ENCODE peak calls at places on chromosomes 3 and 15, in nine cellular contexts. D is A549, R is HepG2, M is GM23338, K is SK-N-SH, F is HCT116, U is GM12878, E is Panc1, V is K562. W is an unnamed sample.

GRCh38 chr3:106083207-106083606 is 214.4 kb upstream of the CBLB start:
- DNase-seq in D (no peak), R (no peak), M (no peak), K (no peak), F (no peak), U (no peak), E (no peak), V (no peak), W (no peak)

GRCh38 chr3:51670711-51671089 is 352 bp upstream of the TEX264 start:
- DNase-seq in D (no peak), R (no peak), M (no peak), K (no peak), F (no peak), U (no peak), E (no peak), V (no peak), W (peak)

GRCh38 chr3:20215636-20216035 is 29.6 kb upstream of the SGO1 start:
- DNase-seq in D (no peak), R (no peak), M (no peak), K (no peak), F (no peak), U (no peak), E (no peak), V (no peak), W (no peak)

GRCh38 chr3:23385327-23385726 is 182.2 kb downstream of the UBE2E2 start:
- DNase-seq in D (no peak), R (no peak), M (no peak), K (no peak), F (no peak), U (no peak), E (no peak), V (no peak), W (no peak)

GRCh38 chr15:67879440-67880129 is 39.7 kb upstream of the RNU6-1 start:
- DNase-seq in D (no peak), R (no peak), M (no peak), K (no peak), F (no peak), U (no peak), E (no peak), V (no peak), W (no peak)

GRCh38 chr3:171056528-171056927 is 30.0 kb upstream of the SLC2A2 start:
- DNase-seq in D (peak), R (peak), M (no peak), K (no peak), F (no peak), U (no peak), E (no peak), V (no peak), W (no peak)

GRCh38 chr3:61926913-61927312 is 365.5 kb downstream of the PTPRG start:
- DNase-seq in D (no peak), R (no peak), M (no peak), K (no peak), F (no peak), U (no peak), E (no peak), V (no peak), W (no peak)

GRCh38 chr3:80970292-80970691 is 791.2 kb downstream of the GBE1 start:
- DNase-seq in D (no peak), R (no peak), M (no peak), K (no peak), F (no peak), U (no peak), E (no peak), V (no peak), W (no peak)

GRCh38 chr3:8875831-8876230 is 87.4 kb downstream of the RAD18 start:
- DNase-seq in D (no peak), R (no peak), M (no peak), K (no peak), F (no peak), U (no peak), E (no peak), V (no peak), W (no peak)

GRCh38 chr15:41332788-41333527 is at the start of gene NUSAP1:
- DNase-seq in D (no peak), R (peak), M (no peak), K (no peak), F (no peak), U (no peak), E (no peak), V (no peak), W (peak)

GRCh38 chr3:95002665-95003064 is 939.8 kb downstream of the NSUN3 start:
- DNase-seq in D (no peak), R (no peak), M (no peak), K (peak), F (no peak), U (no peak), E (no peak), V (no peak), W (no peak)

GRCh38 chr15:69075467-69075866 is 61.0 kb downstream of the NOX5 start:
- DNase-seq in D (no peak), R (no peak), M (no peak), K (no peak), F (no peak), U (no peak), E (no peak), V (no peak), W (no peak)

GRCh38 chr3:62368705-62369475 is 4.5 kb downstream of the FEZF2 start:
- DNase-seq in D (no peak), R (no peak), M (peak), K (peak), F (no peak), U (no peak), E (no peak), V (no peak), W (no peak)

GRCh38 chr3:157467165-157467564 is 30.5 kb downstream of the PTX3 start:
- DNase-seq in D (no peak), R (no peak), M (no peak), K (no peak), F (no peak), U (no peak), E (no peak), V (no peak), W (no peak)

GRCh38 chr3:63975705-63976104 is 47.6 kb downstream of the PSMD6 start:
- DNase-seq in D (no peak), R (peak), M (no peak), K (no peak), F (no peak), U (no peak), E (no peak), V (no peak), W (no peak)

GRCh38 chr15:76337739-76338554 is 1.4 kb downstream of the ISL2 start:
- DNase-seq in D (no peak), R (no peak), M (peak), K (peak), F (no peak), U (no peak), E (no peak), V (peak), W (peak)

GRCh38 chr3:46348811-46349482 is 5.0 kb upstream of the CCR2 start:
- DNase-seq in D (no peak), R (no peak), M (no peak), K (no peak), F (no peak), U (no peak), E (no peak), V (no peak), W (no peak)

GRCh38 chr15:22227961-22228762 is 147.8 kb downstream of the OR4M2 start:
- DNase-seq in D (no peak), R (no peak), M (no peak), K (no peak), F (no peak), U (no peak), E (no peak), V (no peak), W (no peak)

GRCh38 chr15:35206060-35206675 is 121.1 kb upstream of the NANOGP8 start:
- DNase-seq in D (peak), R (peak), M (peak), K (peak), F (peak), U (no peak), E (peak), V (peak), W (peak)

GRCh38 chr15:60494108-60494507 is 15.2 kb upstream of the ICE2 start:
- DNase-seq in D (no peak), R (peak), M (no peak), K (no peak), F (no peak), U (no peak), E (no peak), V (no peak), W (no peak)

GRCh38 chr15:85745525-85745924 is 49.2 kb downstream of the KLHL25 start:
- DNase-seq in D (no peak), R (no peak), M (no peak), K (peak), F (no peak), U (no peak), E (no peak), V (no peak), W (no peak)

GRCh38 chr3:33008282-33008681 is 56.8 kb downstream of the CCR4 start:
- DNase-seq in D (no peak), R (no peak), M (no peak), K (no peak), F (no peak), U (no peak), E (no peak), V (peak), W (no peak)

GRCh38 chr15:101084801-101085200 is 165.6 kb downstream of the LRRK1 start:
- DNase-seq in D (no peak), R (no peak), M (no peak), K (no peak), F (no peak), U (no peak), E (no peak), V (no peak), W (no peak)

GRCh38 chr3:151047636-151048035 is 37.8 kb upstream of the MED12L start:
- DNase-seq in D (peak), R (no peak), M (peak), K (no peak), F (peak), U (no peak), E (no peak), V (peak), W (no peak)

GRCh38 chr15:62771234-62771633 is 271.3 kb upstream of the TPM1 start:
- DNase-seq in D (no peak), R (no peak), M (no peak), K (no peak), F (no peak), U (no peak), E (no peak), V (no peak), W (no peak)

GRCh38 chr3:192207239-192207638 is 520.1 kb downstream of the FGF12 start:
- DNase-seq in D (no peak), R (no peak), M (no peak), K (no peak), F (no peak), U (no peak), E (no peak), V (no peak), W (no peak)

GRCh38 chr3:34547297-34547920 is 749.0 kb downstream of the PDCD6IP start:
- DNase-seq in D (no peak), R (no peak), M (no peak), K (no peak), F (no peak), U (no peak), E (no peak), V (no peak), W (no peak)

GRCh38 chr3:194101592-194102432 is 34.1 kb upstream of the HES1 start:
- DNase-seq in D (peak), R (peak), M (no peak), K (no peak), F (no peak), U (no peak), E (no peak), V (no peak), W (no peak)

GRCh38 chr3:9230596-9230995 is 18.9 kb downstream of the SRGAP3 start:
- DNase-seq in D (no peak), R (no peak), M (no peak), K (no peak), F (no peak), U (no peak), E (no peak), V (no peak), W (no peak)

GRCh38 chr15:38024293-38025091 is 90.1 kb downstream of the TMCO5A start:
- DNase-seq in D (no peak), R (no peak), M (no peak), K (no peak), F (no peak), U (no peak), E (no peak), V (no peak), W (no peak)

GRCh38 chr3:170572665-170573253 is 13.1 kb downstream of the SLC7A14 start:
- DNase-seq in D (peak), R (no peak), M (no peak), K (no peak), F (no peak), U (peak), E (no peak), V (peak), W (no peak)

GRCh38 chr15:57703387-57703786 is 3.1 kb upstream of the POLR2M start:
- DNase-seq in D (no peak), R (no peak), M (no peak), K (no peak), F (no peak), U (no peak), E (no peak), V (no peak), W (no peak)

GRCh38 chr3:196632033-196632751 is 7.3 kb upstream of the NRROS start:
- DNase-seq in D (peak), R (peak), M (peak), K (peak), F (peak), U (peak), E (no peak), V (peak), W (peak)
- TF ChIP-seq REST in D (no peak), R (no peak), M (no peak), K (peak), F (no peak), U (peak), E (no peak), V (peak), W (peak)

GRCh38 chr3:183481582-183481981 is 53.2 kb upstream of the MCF2L2 start:
- DNase-seq in D (no peak), R (no peak), M (no peak), K (no peak), F (no peak), U (no peak), E (no peak), V (no peak), W (no peak)
- TF ChIP-seq REST in D (no peak), R (no peak), M (no peak), K (no peak), F (no peak), U (no peak), E (no peak), V (no peak), W (no peak)

GRCh38 chr3:131393868-131394267 is 12.3 kb downstream of the NUDT16 start:
- DNase-seq in D (no peak), R (no peak), M (no peak), K (no peak), F (no peak), U (no peak), E (no peak), V (no peak), W (no peak)
- TF ChIP-seq REST in D (no peak), R (no peak), M (no peak), K (no peak), F (no peak), U (no peak), E (no peak), V (no peak), W (no peak)

GRCh38 chr3:89877230-89877629 is 769.8 kb downstream of the EPHA3 start:
- DNase-seq in D (no peak), R (no peak), M (no peak), K (no peak), F (no peak), U (no peak), E (no peak), V (no peak), W (no peak)

DNA sequence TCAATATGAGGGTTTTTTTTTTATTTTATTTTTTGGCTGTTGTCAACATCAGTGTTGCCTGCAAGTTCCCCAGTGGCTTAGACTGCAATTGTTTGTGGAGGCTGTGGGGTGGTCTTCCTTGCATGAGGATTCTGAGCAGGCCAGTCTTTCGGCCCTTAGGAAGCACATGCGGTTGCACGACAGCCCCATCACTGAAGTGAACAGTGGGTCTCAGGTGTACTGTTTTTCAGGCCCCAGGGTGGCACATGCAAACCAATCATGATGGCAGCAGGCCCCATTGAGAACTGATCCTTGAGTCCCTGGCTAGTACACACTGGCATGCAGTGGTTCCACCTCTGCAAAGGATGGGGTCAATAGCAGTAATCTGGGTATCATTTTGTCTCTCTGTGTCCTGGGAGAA is 768.7 kb downstream of the EPHA3 start:
- DNase-seq in D (no peak), R (no peak), M (no peak), K (no peak), F (no peak), U (no peak), E (no peak), V (no peak), W (no peak)
- TF ChIP-seq REST in D (no peak), R (no peak), M (no peak), K (no peak), F (no peak), U (no peak), E (no peak), V (no peak), W (no peak)

GRCh38 chr15:74841761-74842385 is 1.1 kb downstream of the ULK3 start:
- DNase-seq in D (no peak), R (no peak), M (no peak), K (no peak), F (no peak), U (no peak), E (no peak), V (no peak), W (no peak)
- TF ChIP-seq REST in D (no peak), R (no peak), M (no peak), K (no peak), F (no peak), U (no peak), E (no peak), V (no peak), W (no peak)

GRCh38 chr3:42489116-42489936 is 13.1 kb upstream of the VIPR1 start:
- DNase-seq in D (no peak), R (no peak), M (no peak), K (no peak), F (no peak), U (no peak), E (no peak), V (peak), W (no peak)

GRCh38 chr3:42489937-42490227 is 12.6 kb upstream of the VIPR1 start:
- DNase-seq in D (no peak), R (no peak), M (no peak), K (no peak), F (no peak), U (no peak), E (no peak), V (no peak), W (no peak)

GRCh38 chr3:42491876-42492507 is 10.5 kb upstream of the VIPR1 start:
- DNase-seq in D (no peak), R (no peak), M (no peak), K (no peak), F (no peak), U (no peak), E (no peak), V (no peak), W (no peak)

GRCh38 chr3:42488687-42489086 is 13.8 kb upstream of the VIPR1 start:
- DNase-seq in D (no peak), R (no peak), M (no peak), K (no peak), F (no peak), U (no peak), E (no peak), V (no peak), W (no peak)

GRCh38 chr3:42490243-42490642 is 12.2 kb upstream of the VIPR1 start:
- DNase-seq in D (peak), R (no peak), M (no peak), K (no peak), F (peak), U (peak), E (peak), V (no peak), W (peak)
- TF ChIP-seq REST in D (no peak), R (no peak), M (no peak), K (no peak), F (no peak), U (no peak), E (no peak), V (no peak), W (no peak)

GRCh38 chr15:71732636-71733035 is 77.7 kb upstream of the NR2E3 start:
- DNase-seq in D (no peak), R (peak), M (no peak), K (no peak), F (no peak), U (no peak), E (no peak), V (no peak), W (no peak)

GRCh38 chr15:71733122-71733521 is 77.2 kb upstream of the NR2E3 start:
- DNase-seq in D (no peak), R (no peak), M (no peak), K (no peak), F (no peak), U (no peak), E (no peak), V (no peak), W (no peak)

GRCh38 chr15:71735013-71735757 is 75.2 kb upstream of the NR2E3 start:
- DNase-seq in D (no peak), R (no peak), M (no peak), K (no peak), F (no peak), U (no peak), E (no peak), V (no peak), W (no peak)

GRCh38 chr15:71729319-71729718 is 81.0 kb upstream of the NR2E3 start:
- DNase-seq in D (no peak), R (no peak), M (no peak), K (no peak), F (no peak), U (no peak), E (no peak), V (no peak), W (no peak)

GRCh38 chr15:71730277-71731144 is 79.8 kb upstream of the NR2E3 start:
- DNase-seq in D (peak), R (peak), M (peak), K (peak), F (peak), U (no peak), E (no peak), V (peak), W (peak)
- TF ChIP-seq REST in D (no peak), R (no peak), M (no peak), K (peak), F (no peak), U (no peak), E (no peak), V (no peak), W (no peak)

GRCh38 chr3:17195192-17195611 is 310.4 kb downstream of the PLCL2 start:
- DNase-seq in D (no peak), R (no peak), M (no peak), K (no peak), F (no peak), U (peak), E (no peak), V (no peak), W (peak)
- TF ChIP-seq REST in D (no peak), R (no peak), M (no peak), K (no peak), F (no peak), U (no peak), E (no peak), V (no peak), W (no peak)

DNA sequence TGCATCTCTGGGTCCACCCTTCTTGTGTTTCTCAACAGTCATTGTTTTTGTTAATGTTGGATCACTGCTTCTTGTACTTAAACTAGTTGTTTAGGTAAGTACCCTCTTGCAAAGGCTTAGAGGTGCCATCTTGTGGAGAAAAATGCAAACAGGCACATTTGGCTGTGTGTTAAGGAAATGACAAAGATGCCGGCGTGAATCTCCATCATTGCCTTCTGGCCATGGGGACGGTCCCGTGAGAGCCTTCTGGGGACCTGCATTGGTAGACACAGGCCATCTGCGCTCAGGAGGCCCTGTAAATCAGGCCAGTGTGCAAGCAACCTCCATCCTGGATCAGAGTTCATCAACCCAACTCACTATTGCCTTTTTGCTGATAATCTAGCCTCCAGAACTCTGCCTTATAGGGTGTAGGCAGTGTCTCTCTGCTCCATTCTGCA is 158.6 kb upstream of the NR2E3 start:
- DNase-seq in D (peak), R (peak), M (peak), K (no peak), F (peak), U (peak), E (peak), V (no peak), W (no peak)
- TF ChIP-seq REST in D (no peak), R (no peak), M (no peak), K (no peak), F (no peak), U (no peak), E (no peak), V (no peak), W (no peak)

W was measured in HL-60.